ENCODE peak calls at places on chromosomes 6 and 20, in nine cellular contexts. Y is thyroid gland, V is A549, J is adrenal gland, X is spleen, T is body of pancreas, P is Peyer's patch, R is heart left ventricle, Z is prostate gland. G is an unnamed sample. For H3K9me3, the result is how much of the 10 kb centered on the place peaks cover.

GRCh38 chr20:5654557-5654956 is 95.6 kb upstream of the SHLD1 start:
- DNase-seq in Y (no peak), V (peak), J (no peak), X (no peak), T (no peak), P (no peak), R (no peak), Z (no peak), G (peak)

GRCh38 chr20:61899971-61900370 is 165.7 kb downstream of the TAF4 start:
- DNase-seq in Y (peak), V (no peak), J (no peak), X (peak), T (no peak), P (no peak), R (no peak), Z (no peak), G (no peak)

GRCh38 chr20:33814238-33814712 is 3.1 kb downstream of the CHMP4B start:
- DNase-seq in Y (no peak), V (no peak), J (no peak), X (no peak), T (no peak), P (peak), R (no peak), Z (no peak), G (peak)

GRCh38 chr20:63974402-63975200 is 4.8 kb downstream of the SAMD10 start:
- DNase-seq in Y (no peak), V (no peak), J (no peak), X (no peak), T (no peak), P (peak), R (peak), Z (peak), G (no peak)

GRCh38 chr20:52936368-52936986 is 35.7 kb upstream of the TSHZ2 start:
- DNase-seq in Y (no peak), V (no peak), J (peak), X (no peak), T (no peak), P (no peak), R (no peak), Z (no peak), G (no peak)

GRCh38 chr6:2579241-2579761 is 171.4 kb downstream of the MYLK4 start:
- DNase-seq in Y (no peak), V (no peak), J (peak), X (no peak), T (peak), P (no peak), R (peak), Z (no peak), G (peak)

GRCh38 chr20:41334452-41335421 is 5.9 kb upstream of the LPIN3 start:
- DNase-seq in Y (no peak), V (no peak), J (peak), X (no peak), T (peak), P (no peak), R (peak), Z (no peak), G (peak)

GRCh38 chr6:134172020-134172766 is 119.8 kb upstream of the SLC2A12 start:
- DNase-seq in Y (no peak), V (no peak), J (no peak), X (no peak), T (no peak), P (no peak), R (no peak), Z (no peak), G (no peak)

GRCh38 chr20:51738877-51739447 is 29.2 kb downstream of the ATP9A start:
- DNase-seq in Y (no peak), V (no peak), J (no peak), X (no peak), T (no peak), P (no peak), R (no peak), Z (no peak), G (no peak)

GRCh38 chr6:126308367-126308766 is 31.5 kb upstream of the CENPW start:
- DNase-seq in Y (no peak), V (no peak), J (no peak), X (no peak), T (no peak), P (no peak), R (no peak), Z (no peak), G (no peak)

GRCh38 chr6:1616556-1617463 is 7.1 kb downstream of the FOXC1 start:
- DNase-seq in Y (no peak), V (no peak), J (no peak), X (no peak), T (no peak), P (no peak), R (no peak), Z (no peak), G (peak)

GRCh38 chr6:163520956-163521355 is 106.4 kb downstream of the QKI start:
- DNase-seq in Y (no peak), V (no peak), J (no peak), X (no peak), T (no peak), P (no peak), R (no peak), Z (no peak), G (no peak)

GRCh38 chr20:43558412-43559146 is at the start of gene SGK2:
- DNase-seq in Y (no peak), V (peak), J (peak), X (peak), T (peak), P (peak), R (no peak), Z (no peak), G (no peak)

GRCh38 chr6:7053125-7053784 is 54.5 kb upstream of the RREB1 start:
- DNase-seq in Y (peak), V (no peak), J (no peak), X (no peak), T (no peak), P (no peak), R (no peak), Z (no peak), G (no peak)

GRCh38 chr6:7052441-7052936 is 55.3 kb upstream of the RREB1 start:
- DNase-seq in Y (peak), V (no peak), J (peak), X (peak), T (peak), P (peak), R (peak), Z (no peak), G (no peak)

GRCh38 chr6:7060769-7061516 is 46.8 kb upstream of the RREB1 start:
- DNase-seq in Y (peak), V (no peak), J (no peak), X (no peak), T (peak), P (no peak), R (no peak), Z (no peak), G (no peak)

GRCh38 chr6:7062445-7063162 is 45.2 kb upstream of the RREB1 start:
- DNase-seq in Y (no peak), V (no peak), J (no peak), X (no peak), T (peak), P (no peak), R (no peak), Z (peak), G (peak)

GRCh38 chr6:7058250-7058923 is 49.4 kb upstream of the RREB1 start:
- DNase-seq in Y (peak), V (peak), J (peak), X (no peak), T (peak), P (no peak), R (no peak), Z (peak), G (no peak)
- TF ChIP-seq POLR2A in Y (no peak), V (no peak), J (peak), X (no peak), T (no peak), P (peak), R (no peak), Z (peak), G (no peak)

GRCh38 chr20:25514195-25514594 is 71.1 kb downstream of the NINL start:
- DNase-seq in Y (no peak), V (no peak), J (no peak), X (no peak), T (no peak), P (no peak), R (no peak), Z (no peak), G (no peak)

GRCh38 chr20:25521382-25521781 is 63.9 kb downstream of the NINL start:
- DNase-seq in Y (no peak), V (no peak), J (no peak), X (no peak), T (no peak), P (no peak), R (no peak), Z (no peak), G (no peak)

GRCh38 chr20:25514747-25515340 is 70.5 kb downstream of the NINL start:
- DNase-seq in Y (no peak), V (no peak), J (no peak), X (no peak), T (no peak), P (no peak), R (no peak), Z (no peak), G (no peak)

GRCh38 chr20:25512709-25513108 is 72.6 kb downstream of the NINL start:
- DNase-seq in Y (no peak), V (no peak), J (no peak), X (no peak), T (no peak), P (no peak), R (no peak), Z (no peak), G (no peak)

GRCh38 chr20:25517124-25517523 is 68.2 kb downstream of the NINL start:
- DNase-seq in Y (no peak), V (no peak), J (no peak), X (no peak), T (no peak), P (no peak), R (no peak), Z (no peak), G (no peak)
- H3K9me3 ChIP-seq in Y (under half), V (under half), J (under half), X (under half), T (under half), P (under half), R (under half), Z (under half), G (under half)

GRCh38 chr6:166998256-166999144 is 697 bp upstream of the CEP43 start:
- DNase-seq in Y (peak), V (no peak), J (peak), X (peak), T (peak), P (peak), R (peak), Z (peak), G (peak)
- TF ChIP-seq POLR2A in Y (no peak), V (no peak), J (no peak), X (no peak), T (no peak), P (no peak), R (no peak), Z (no peak), G (no peak)

DNA sequence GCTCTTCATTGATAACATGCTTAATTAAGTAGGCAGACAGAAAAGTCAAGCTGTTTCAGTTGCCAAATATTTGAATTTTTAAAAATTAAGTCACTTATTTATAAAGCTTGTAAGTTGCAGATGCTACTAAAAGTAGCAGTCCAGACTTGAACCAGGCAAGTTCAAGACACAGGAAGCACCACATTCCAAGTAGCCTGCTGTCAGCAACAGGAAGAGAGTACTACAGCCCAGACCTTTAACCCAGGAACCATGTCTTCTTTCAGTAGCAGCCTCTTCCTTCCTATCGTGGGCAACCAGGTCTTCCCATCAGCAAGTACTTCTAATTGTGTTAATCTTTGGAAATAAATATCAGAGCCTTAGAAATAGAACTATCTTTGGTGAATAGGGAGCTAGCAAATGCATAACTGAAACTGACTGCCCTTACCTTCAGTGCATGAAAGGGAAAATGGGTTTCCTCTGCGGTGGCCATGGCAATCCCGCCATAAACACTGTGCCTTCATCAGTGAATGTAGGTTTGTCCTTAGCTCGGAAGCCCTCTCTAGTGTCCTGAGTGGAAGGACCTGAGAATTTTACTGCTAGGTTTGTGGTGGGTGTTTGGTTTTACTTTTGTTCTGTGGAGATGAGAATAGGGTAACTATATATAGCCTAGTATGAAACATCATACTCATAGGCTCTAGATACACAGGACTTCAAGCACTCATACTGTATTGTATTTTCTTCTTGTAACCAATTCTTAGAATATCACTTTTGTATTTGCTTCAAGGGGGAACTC is 95.6 kb downstream of the SYCP2 start:
- DNase-seq in Y (no peak), V (no peak), J (no peak), X (no peak), T (no peak), P (no peak), R (no peak), Z (no peak), G (no peak)
- H3K9me3 ChIP-seq in Y (under half), V (under half), J (under half), X (under half), T (under half), P (under half), R (under half), Z (under half), G (under half)

DNA sequence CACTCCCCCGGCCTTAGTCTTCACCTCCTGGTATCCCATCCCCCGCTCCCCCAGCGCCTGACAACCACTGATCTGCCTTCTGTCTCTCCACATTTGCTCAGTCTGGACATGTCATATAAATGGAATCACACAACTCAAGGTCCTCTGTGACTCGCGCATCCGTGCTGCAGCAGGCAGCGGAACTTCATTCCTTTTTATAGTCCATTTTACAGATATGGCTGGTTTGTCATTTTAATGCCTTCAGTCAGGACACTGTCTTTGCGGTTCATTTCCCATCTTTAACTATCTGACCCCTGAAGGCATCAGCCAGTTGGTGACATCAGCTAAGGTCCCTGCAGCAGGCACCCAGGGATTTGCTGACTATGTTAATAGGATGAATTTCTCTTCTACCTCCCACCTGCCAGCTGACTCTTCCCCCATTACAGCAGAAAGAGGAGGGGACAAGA is 125.7 kb downstream of the ZMYND8 start:
- DNase-seq in Y (no peak), V (no peak), J (peak), X (no peak), T (no peak), P (no peak), R (no peak), Z (no peak), G (no peak)
- TF ChIP-seq POLR2A in Y (no peak), V (no peak), J (no peak), X (no peak), T (no peak), P (no peak), R (no peak), Z (no peak), G (no peak)

GRCh38 chr6:14550410-14550809 is 432.8 kb downstream of the CD83 start:
- DNase-seq in Y (no peak), V (no peak), J (no peak), X (no peak), T (no peak), P (no peak), R (no peak), Z (no peak), G (no peak)
- H3K9me3 ChIP-seq in Y (under half), V (under half), J (under half), X (under half), T (under half), P (under half), R (under half), Z (under half), G (under half)

GRCh38 chr20:37522258-37523011 is 1.4 kb downstream of the NNAT start:
- DNase-seq in Y (peak), V (no peak), J (peak), X (peak), T (no peak), P (peak), R (peak), Z (peak), G (peak)

GRCh38 chr20:37521091-37521771 is at the start of gene NNAT:
- DNase-seq in Y (peak), V (no peak), J (no peak), X (no peak), T (no peak), P (no peak), R (no peak), Z (no peak), G (no peak)

GRCh38 chr20:37518606-37519507 is 2.2 kb upstream of the NNAT start:
- DNase-seq in Y (peak), V (no peak), J (peak), X (no peak), T (no peak), P (no peak), R (peak), Z (peak), G (peak)

GRCh38 chr20:37519508-37520416 is 1.3 kb upstream of the NNAT start:
- DNase-seq in Y (no peak), V (no peak), J (no peak), X (no peak), T (no peak), P (no peak), R (no peak), Z (no peak), G (peak)

DNA sequence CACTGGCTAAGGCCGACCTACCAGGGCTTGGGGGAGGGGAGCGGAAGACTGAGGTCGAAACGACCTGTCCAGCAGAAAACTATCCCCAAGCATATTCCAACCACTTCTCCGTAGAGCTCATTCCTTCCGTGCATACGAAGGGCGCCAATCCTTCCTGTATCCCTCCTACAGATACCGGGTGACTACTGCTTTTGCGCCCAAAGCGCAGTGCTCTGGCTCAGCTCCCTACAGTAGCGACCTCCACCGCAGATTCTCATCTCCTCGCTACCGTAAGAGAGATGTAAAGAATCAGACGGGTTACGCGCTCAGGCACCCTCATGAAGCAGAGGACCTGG is 666 bp upstream of the NNAT start:
- DNase-seq in Y (no peak), V (no peak), J (no peak), X (no peak), T (no peak), P (no peak), R (no peak), Z (no peak), G (no peak)
- TF ChIP-seq POLR2A in Y (no peak), V (no peak), J (no peak), X (no peak), T (no peak), P (no peak), R (no peak), Z (no peak), G (no peak)

GRCh38 chr20:56166781-56167465 is 81.6 kb upstream of the MC3R start:
- DNase-seq in Y (no peak), V (no peak), J (no peak), X (no peak), T (no peak), P (no peak), R (no peak), Z (no peak), G (no peak)
- H3K9me3 ChIP-seq in Y (under half), V (under half), J (under half), X (under half), T (under half), P (under half), R (under half), Z (under half), G (under half)

DNA sequence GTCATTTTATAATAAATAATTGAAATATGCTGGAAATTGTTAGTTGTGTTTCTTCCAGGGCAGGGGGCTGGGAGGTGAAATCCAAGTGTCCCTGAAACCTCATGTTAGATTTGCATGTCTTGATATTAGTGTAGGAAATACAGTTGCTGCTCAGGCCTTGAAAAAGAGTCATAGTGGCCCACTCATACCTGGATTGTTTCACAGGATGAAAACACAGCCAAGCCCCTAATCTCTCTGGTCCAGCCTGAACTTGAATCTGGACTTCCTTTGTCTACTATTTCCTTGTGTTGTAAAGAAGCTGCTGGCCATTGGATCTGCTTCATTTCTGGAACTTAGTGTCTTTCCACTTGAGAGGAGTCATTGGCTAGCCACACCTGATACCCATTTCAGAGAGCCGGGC is 108.8 kb upstream of the JARID2 start:
- DNase-seq in Y (no peak), V (no peak), J (no peak), X (no peak), T (no peak), P (no peak), R (no peak), Z (no peak), G (no peak)
- TF ChIP-seq POLR2A in Y (no peak), V (no peak), J (no peak), X (no peak), T (no peak), P (no peak), R (no peak), Z (no peak), G (no peak)

DNA sequence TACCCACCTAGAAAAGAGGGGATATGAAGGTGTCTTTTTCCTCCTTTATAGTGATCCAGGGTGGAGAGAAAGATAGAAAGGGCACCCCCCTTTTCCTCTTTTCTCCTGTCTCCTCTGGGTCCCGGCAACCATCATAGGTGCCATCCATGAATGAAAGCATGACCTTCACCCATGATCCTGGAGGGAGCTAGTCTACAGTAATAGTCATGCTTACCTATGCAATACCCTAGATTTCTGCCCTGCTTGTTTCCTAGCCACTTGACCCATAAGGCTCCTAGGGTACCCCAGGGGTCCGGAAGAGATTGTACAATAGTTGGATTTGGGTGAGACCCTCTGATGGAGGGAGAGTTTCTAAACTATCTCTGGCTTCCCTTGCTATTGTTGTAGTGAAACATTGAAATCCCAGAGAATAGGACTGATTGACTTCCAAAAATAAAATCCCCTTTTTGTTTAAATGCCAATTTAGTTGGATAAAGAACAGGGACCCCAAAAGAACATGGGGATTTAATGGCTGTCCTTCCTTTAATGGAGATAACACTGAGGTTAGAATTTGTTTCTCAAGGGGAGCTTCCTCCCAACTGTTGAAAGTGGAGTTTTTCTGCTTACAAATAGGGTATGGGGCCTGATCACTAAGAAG is 366.8 kb upstream of the KHDRBS2 start:
- DNase-seq in Y (no peak), V (no peak), J (no peak), X (no peak), T (no peak), P (no peak), R (no peak), Z (no peak), G (no peak)
- H3K9me3 ChIP-seq in Y (under half), V (under half), J (under half), X (half or more), T (under half), P (under half), R (under half), Z (under half), G (under half)